ENCODE peak calls at places on chromosome 3, in four cellular contexts. B is endodermal cell, M is PC-9, C is hepatocyte. I is an unnamed sample. For H3K4me1, the result is how much of the 10 kb centered on the place peaks cover.

GRCh38 chr3:185797993-185798830 is 26.6 kb downstream of the IGF2BP2 start:
- DNase-seq in B (no peak), M (peak), C (no peak), I (no peak)

GRCh38 chr3:99439892-99440291 is 198.5 kb upstream of the COL8A1 start:
- DNase-seq in B (no peak), M (no peak), C (no peak), I (no peak)

GRCh38 chr3:43046583-43046982 is 59.3 kb downstream of the POMGNT2 start:
- DNase-seq in B (no peak), M (no peak), C (no peak), I (no peak)

GRCh38 chr3:79247367-79248103 is 520.3 kb downstream of the ROBO1 start:
- DNase-seq in B (no peak), M (no peak), C (peak), I (no peak)

GRCh38 chr3:109532257-109533216 is 195.2 kb upstream of the DPPA4 start:
- DNase-seq in B (peak), M (peak), C (peak), I (no peak)

GRCh38 chr3:97575742-97576141 is 188.8 kb upstream of the ARL6 start:
- DNase-seq in B (no peak), M (no peak), C (no peak), I (no peak)

GRCh38 chr3:8755564-8756237 is 13.7 kb downstream of the OXTR start:
- DNase-seq in B (peak), M (no peak), C (no peak), I (no peak)

GRCh38 chr3:155846119-155846518 is 8.1 kb downstream of the SLC33A1 start:
- DNase-seq in B (no peak), M (no peak), C (no peak), I (no peak)

GRCh38 chr3:158791259-158791920 is 10.5 kb upstream of the MFSD1 start:
- DNase-seq in B (no peak), M (peak), C (peak), I (peak)

GRCh38 chr3:177338697-177339219 is 141.5 kb upstream of the TBL1XR1 start:
- DNase-seq in B (no peak), M (peak), C (peak), I (peak)

GRCh38 chr3:182978387-182978786 is 2.0 kb downstream of the DCUN1D1 start:
- DNase-seq in B (peak), M (no peak), C (no peak), I (no peak)

GRCh38 chr3:175777495-175777894 is 918.4 kb downstream of the NAALADL2 start:
- DNase-seq in B (no peak), M (no peak), C (peak), I (no peak)

DNA sequence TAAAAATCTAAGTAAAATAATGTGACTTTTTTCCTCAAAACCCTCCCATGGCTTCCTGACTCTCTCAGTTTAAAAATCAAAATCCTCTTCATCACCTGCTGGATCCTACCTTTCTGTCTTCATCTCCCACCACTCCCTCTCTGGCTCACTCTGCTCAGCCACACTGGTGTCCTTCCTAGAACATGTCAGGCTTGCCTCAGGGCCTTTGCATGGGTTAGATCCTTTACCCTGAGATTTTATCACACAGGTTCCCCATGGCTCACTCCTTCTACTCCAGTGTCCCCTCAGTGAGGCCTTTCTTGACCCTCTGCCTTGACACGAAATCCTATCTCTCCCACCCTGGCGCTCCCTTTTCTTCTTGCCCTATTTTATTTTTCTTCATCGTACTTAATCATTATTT is 141.8 kb downstream of the RPL22L1 start:
- DNase-seq in B (no peak), M (no peak), C (no peak), I (no peak)
- H3K4me1 ChIP-seq in B (under half), M (under half), C (under half), I (under half)

GRCh38 chr3:193174137-193174536 is 66.9 kb upstream of the PLAAT1 start:
- DNase-seq in B (no peak), M (no peak), C (no peak), I (no peak)

GRCh38 chr3:193165431-193166120 is 75.4 kb upstream of the PLAAT1 start:
- DNase-seq in B (no peak), M (no peak), C (no peak), I (no peak)

GRCh38 chr3:193168911-193169310 is 72.1 kb upstream of the PLAAT1 start:
- DNase-seq in B (no peak), M (no peak), C (no peak), I (no peak)
- TF ChIP-seq CTCF in B (no peak), M (no peak), C (no peak), I (no peak)

GRCh38 chr3:146503459-146504202 is 34.3 kb upstream of the PLSCR2 start:
- DNase-seq in B (no peak), M (peak), C (peak), I (peak)

GRCh38 chr3:146505496-146505895 is 36.1 kb upstream of the PLSCR2 start:
- DNase-seq in B (no peak), M (no peak), C (no peak), I (no peak)

GRCh38 chr3:146502887-146503458 is 33.6 kb upstream of the PLSCR2 start:
- DNase-seq in B (no peak), M (no peak), C (no peak), I (no peak)

GRCh38 chr3:146507331-146508120 is 36.9 kb downstream of the PLSCR1 start:
- DNase-seq in B (no peak), M (no peak), C (no peak), I (no peak)

GRCh38 chr3:146504546-146505197 is 35.3 kb upstream of the PLSCR2 start:
- DNase-seq in B (peak), M (peak), C (no peak), I (no peak)
- H3K4me1 ChIP-seq in B (under half), M (half or more), C (under half), I (under half)

GRCh38 chr3:72505539-72506430 is 342.5 kb downstream of the SHQ1 start:
- DNase-seq in B (no peak), M (no peak), C (no peak), I (no peak)
- TF ChIP-seq CTCF in B (no peak), M (no peak), C (no peak), I (no peak)

GRCh38 chr3:192845196-192845855 is 72.3 kb downstream of the MB21D2 start:
- DNase-seq in B (no peak), M (no peak), C (no peak), I (no peak)

GRCh38 chr3:192851821-192852352 is 65.8 kb downstream of the MB21D2 start:
- DNase-seq in B (no peak), M (peak), C (peak), I (peak)

GRCh38 chr3:192847918-192848317 is 69.7 kb downstream of the MB21D2 start:
- DNase-seq in B (no peak), M (no peak), C (no peak), I (no peak)

GRCh38 chr3:192850501-192850981 is 67.1 kb downstream of the MB21D2 start:
- DNase-seq in B (no peak), M (peak), C (peak), I (peak)

GRCh38 chr3:192848371-192849233 is 69.1 kb downstream of the MB21D2 start:
- DNase-seq in B (no peak), M (no peak), C (no peak), I (no peak)
- H3K4me1 ChIP-seq in B (under half), M (under half), C (under half), I (under half)

GRCh38 chr3:143037867-143038266 is 36.5 kb downstream of the U2SURP start:
- DNase-seq in B (no peak), M (no peak), C (no peak), I (no peak)
- TF ChIP-seq CTCF in B (peak), M (peak), C (no peak), I (no peak)

DNA sequence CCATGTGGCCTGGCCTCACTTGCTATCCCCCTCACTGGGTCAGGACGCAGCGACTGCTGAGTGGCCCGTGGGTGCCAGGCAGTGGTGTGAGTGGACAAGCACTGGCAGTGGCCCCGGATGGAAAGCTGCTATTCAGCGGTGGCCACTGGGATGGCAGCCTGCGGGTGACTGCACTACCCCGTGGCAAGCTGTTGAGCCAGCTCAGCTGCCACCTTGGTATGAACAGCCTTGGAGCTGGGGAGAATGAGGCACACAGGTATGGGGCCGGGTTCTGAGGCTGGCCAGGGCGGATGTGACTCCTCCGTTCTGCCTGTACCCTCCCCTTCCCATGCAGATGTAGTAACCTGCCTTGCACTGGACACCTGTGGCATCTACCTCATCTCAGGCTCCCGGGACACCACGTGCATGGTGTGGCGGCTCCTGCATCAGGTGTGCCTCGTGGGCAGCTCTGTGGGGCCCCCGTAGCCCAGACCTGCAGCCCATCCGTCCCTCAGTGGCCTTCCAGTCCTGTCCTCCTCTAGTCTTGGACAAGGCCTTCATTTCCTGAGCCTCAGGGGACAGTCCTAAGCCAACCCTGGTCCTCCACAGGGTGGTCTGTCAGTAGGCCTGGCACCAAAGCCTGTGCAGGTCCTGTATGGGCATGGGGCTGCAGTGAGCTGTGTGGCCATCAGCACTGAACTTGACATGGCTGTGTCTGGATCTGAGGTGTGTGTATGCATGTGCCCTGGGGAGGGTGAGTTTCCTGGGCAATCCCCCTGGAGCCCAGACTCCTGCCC is 28.2 kb downstream of the NBEAL2 start:
- DNase-seq in B (no peak), M (no peak), C (no peak), I (peak)
- H3K4me1 ChIP-seq in B (under half), M (under half), C (under half), I (under half)

I was measured in mucosa of descending colon.